ENCODE peak calls at places on chromosomes 2 and 18, in ten cellular contexts. S is AG04450, F is GM12865, B is cardiac muscle cell, L is fibroblast of lung, D is body of pancreas, M is keratinocyte, H is cardiac fibroblast, V is left ventricle myocardium inferior, E is HCT116. J is an unnamed sample.
A peak's percentile ranks its signal among the peaks of the same experiment; 100 is the strongest.

GRCh38 chr2:43131051-43131889 is 95.1 kb downstream of the ZFP36L2 start:
- DNase-seq in S (peak; percentile 63), F (peak; percentile 81), B (peak; percentile 49), L (peak; percentile 78), D (peak; percentile 77), M (peak; percentile 98), H (peak; percentile 86), V (peak; percentile 63), E (peak; percentile 89), J (peak; percentile 69)

GRCh38 chr2:26652361-26653041 is 11.3 kb upstream of the CIB4 start:
- DNase-seq in S (peak; percentile 6), F (no peak), B (peak; percentile 44), L (peak; percentile 84), D (no peak), M (no peak), H (peak; percentile 78), V (no peak), E (no peak), J (no peak)

GRCh38 chr18:79692886-79693285 is 13.3 kb downstream of the CTDP1 start:
- DNase-seq in S (no peak), F (no peak), B (no peak), L (no peak), D (no peak), M (no peak), H (no peak), V (no peak), E (no peak), J (no peak)

GRCh38 chr18:39838831-39839230 is 2116.2 kb upstream of the PIK3C3 start:
- DNase-seq in S (no peak), F (no peak), B (no peak), L (no peak), D (no peak), M (no peak), H (no peak), V (no peak), E (no peak), J (no peak)

GRCh38 chr18:77160515-77160914 is 27.9 kb upstream of the MBP start:
- DNase-seq in S (no peak), F (no peak), B (no peak), L (no peak), D (no peak), M (no peak), H (no peak), V (no peak), E (no peak), J (no peak)

GRCh38 chr18:3952031-3952430 is 502.1 kb downstream of the TGIF1 start:
- DNase-seq in S (no peak), F (no peak), B (no peak), L (no peak), D (no peak), M (no peak), H (no peak), V (no peak), E (no peak), J (no peak)

GRCh38 chr2:240456607-240457222 is 21.3 kb downstream of the GPC1 start:
- DNase-seq in S (no peak), F (no peak), B (no peak), L (no peak), D (no peak), M (no peak), H (no peak), V (no peak), E (no peak), J (no peak)

GRCh38 chr2:67984600-67984999 is 78.2 kb downstream of the C1D start:
- DNase-seq in S (no peak), F (no peak), B (no peak), L (no peak), D (no peak), M (no peak), H (no peak), V (no peak), E (no peak), J (no peak)

GRCh38 chr2:186255823-186256222 is 230.2 kb upstream of the ZC3H15 start:
- DNase-seq in S (no peak), F (no peak), B (no peak), L (no peak), D (no peak), M (no peak), H (no peak), V (no peak), E (no peak), J (no peak)

GRCh38 chr2:194363295-194363694 is 1293.7 kb upstream of the SLC39A10 start:
- DNase-seq in S (no peak), F (no peak), B (no peak), L (no peak), D (no peak), M (no peak), H (no peak), V (no peak), E (no peak), J (no peak)

GRCh38 chr2:204110250-204111183 is 174.0 kb downstream of the ICOS start:
- DNase-seq in S (no peak), F (peak; percentile 80), B (no peak), L (peak; percentile 11), D (no peak), M (no peak), H (peak; percentile 16), V (no peak), E (no peak), J (no peak)

GRCh38 chr2:204109681-204110080 is 173.1 kb downstream of the ICOS start:
- DNase-seq in S (no peak), F (no peak), B (peak; percentile 5), L (no peak), D (no peak), M (no peak), H (no peak), V (no peak), E (no peak), J (no peak)

GRCh38 chr2:204108874-204109295 is 172.3 kb downstream of the ICOS start:
- DNase-seq in S (no peak), F (peak; percentile 18), B (no peak), L (no peak), D (no peak), M (no peak), H (no peak), V (no peak), E (no peak), J (no peak)

GRCh38 chr2:204104821-204105220 is 168.3 kb downstream of the ICOS start:
- DNase-seq in S (no peak), F (no peak), B (no peak), L (no peak), D (no peak), M (no peak), H (no peak), V (no peak), E (no peak), J (no peak)

GRCh38 chr2:204108301-204108700 is 171.7 kb downstream of the ICOS start:
- DNase-seq in S (no peak), F (peak; percentile 43), B (peak; percentile 49), L (peak; percentile 4), D (no peak), M (no peak), H (no peak), V (no peak), E (peak; percentile 3), J (no peak)
- TF ChIP-seq CTCF in S (peak; percentile 13), F (peak; percentile 40), B (no peak), L (peak; percentile 18), D (no peak), M (peak; percentile 29), H (no peak), V (peak; percentile 76), E (peak; percentile 21), J (peak; percentile 30)

DNA sequence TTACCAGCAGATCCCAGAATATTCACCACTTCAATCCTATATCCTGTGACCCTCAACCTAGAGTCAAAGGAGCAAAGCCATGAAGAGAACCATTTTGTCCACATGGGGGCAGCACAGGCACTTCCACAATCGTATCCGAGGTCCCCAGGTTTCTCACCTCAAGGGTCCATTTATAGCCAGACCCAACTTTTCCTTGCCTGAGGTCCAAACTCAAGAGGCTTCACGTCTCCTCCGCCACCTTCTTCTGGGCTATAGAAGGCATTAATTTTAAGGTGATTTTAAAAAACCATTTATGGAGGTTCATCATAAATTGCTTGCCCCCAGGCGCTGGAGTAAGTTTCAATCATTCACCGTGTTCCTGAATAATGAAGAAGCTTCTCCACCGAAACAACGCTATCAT is 111.6 kb upstream of the NABP1 start:
- DNase-seq in S (peak; percentile 26), F (peak; percentile 80), B (peak; percentile 85), L (peak; percentile 67), D (peak; percentile 71), M (no peak), H (peak; percentile 72), V (peak; percentile 23), E (peak; percentile 57), J (peak; percentile 57)
- TF ChIP-seq CTCF in S (peak; percentile 91), F (peak; percentile 78), B (peak; percentile 85), L (peak; percentile 85), D (peak; percentile 73), M (peak; percentile 79), H (peak; percentile 83), V (peak; percentile 79), E (peak; percentile 67), J (peak; percentile 65)

GRCh38 chr2:119292226-119292625 is 68.6 kb downstream of the STEAP3 start:
- DNase-seq in S (no peak), F (no peak), B (no peak), L (peak; percentile 47), D (peak; percentile 38), M (no peak), H (no peak), V (no peak), E (no peak), J (no peak)
- TF ChIP-seq CTCF in S (peak; percentile 36), F (no peak), B (peak; percentile 19), L (peak; percentile 55), D (peak; percentile 48), M (no peak), H (no peak), V (no peak), E (no peak), J (peak; percentile 39)

DNA sequence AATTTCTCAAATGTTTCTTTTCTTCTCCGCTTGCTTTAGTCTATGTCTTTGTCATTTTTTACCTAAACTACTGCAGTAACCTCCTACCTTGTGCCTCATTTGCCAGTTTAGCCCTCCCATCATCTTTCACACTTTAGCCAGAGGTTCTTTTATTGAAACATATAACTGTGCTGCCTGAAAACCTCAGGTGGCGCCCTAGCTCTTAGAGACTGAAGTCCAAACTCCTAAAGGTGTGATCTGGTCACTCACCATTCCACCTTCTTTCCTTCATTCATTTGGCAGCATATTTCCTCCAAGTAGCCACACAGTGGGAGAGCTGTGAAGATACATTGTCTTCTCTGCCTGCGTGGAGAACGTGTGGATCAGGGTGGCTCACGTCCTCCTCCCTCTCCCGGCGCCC is 98.2 kb upstream of the MAPRE2 start:
- DNase-seq in S (no peak), F (no peak), B (no peak), L (no peak), D (no peak), M (no peak), H (no peak), V (no peak), E (no peak), J (no peak)
- TF ChIP-seq CTCF in S (no peak), F (no peak), B (no peak), L (no peak), D (no peak), M (no peak), H (no peak), V (no peak), E (no peak), J (no peak)